ENCODE peak calls at places on chromosomes 2 and 18, in four cellular contexts. P is heart left ventricle, U is neural progenitor cell, C is PC-3. Z is an unnamed sample. For H3K4me1, the result is how much of the 10 kb centered on the place peaks cover.

GRCh38 chr2:196399736-196400691 is 228.6 kb upstream of the STK17B start:
- DNase-seq in P (no peak), U (no peak), C (peak), Z (no peak)

GRCh38 chr18:54209471-54210180 is 14.8 kb downstream of the MBD2 start:
- DNase-seq in P (no peak), U (no peak), C (no peak), Z (no peak)

GRCh38 chr2:120596990-120597594 is 138.6 kb upstream of the GLI2 start:
- DNase-seq in P (no peak), U (peak), C (no peak), Z (peak)

GRCh38 chr2:47767497-47767844 is 15.5 kb upstream of the MSH6 start:
- DNase-seq in P (no peak), U (no peak), C (no peak), Z (no peak)

GRCh38 chr18:63476666-63477065 is at the start of gene SERPINB5:
- DNase-seq in P (no peak), U (no peak), C (peak), Z (no peak)

GRCh38 chr18:56245856-56246575 is 392.4 kb downstream of the TXNL1 start:
- DNase-seq in P (no peak), U (peak), C (peak), Z (no peak)

GRCh38 chr2:41414486-41415230 is 633.2 kb upstream of the PKDCC start:
- DNase-seq in P (peak), U (peak), C (peak), Z (peak)

GRCh38 chr18:45197526-45197970 is 417.7 kb upstream of the SLC14A2 start:
- DNase-seq in P (no peak), U (no peak), C (peak), Z (no peak)

GRCh38 chr2:67412424-67412823 is 15.3 kb downstream of the ETAA1 start:
- DNase-seq in P (no peak), U (no peak), C (no peak), Z (no peak)

GRCh38 chr2:127083819-127084503 is 23.0 kb downstream of the BIN1 start:
- DNase-seq in P (peak), U (no peak), C (peak), Z (peak)

GRCh38 chr18:12030667-12031066 is 49.4 kb downstream of the IMPA2 start:
- DNase-seq in P (no peak), U (no peak), C (no peak), Z (no peak)
- H3K4me1 ChIP-seq in P (under half), U (under half), C (under half), Z (under half)

GRCh38 chr2:189413249-189413648 is 28.0 kb upstream of the WDR75 start:
- DNase-seq in P (no peak), U (no peak), C (no peak), Z (no peak)
- H3K27ac ChIP-seq in P (no peak), U (no peak), C (no peak), Z (no peak)

GRCh38 chr18:31246460-31246859 is 71.5 kb upstream of the DSG1 start:
- DNase-seq in P (no peak), U (no peak), C (no peak), Z (no peak)

GRCh38 chr18:31243740-31244512 is 74.0 kb upstream of the DSG1 start:
- DNase-seq in P (no peak), U (peak), C (no peak), Z (no peak)

GRCh38 chr18:31245820-31246219 is 72.1 kb upstream of the DSG1 start:
- DNase-seq in P (no peak), U (no peak), C (peak), Z (no peak)

GRCh38 chr18:31247574-31248199 is 70.3 kb upstream of the DSG1 start:
- DNase-seq in P (no peak), U (no peak), C (no peak), Z (no peak)

DNA sequence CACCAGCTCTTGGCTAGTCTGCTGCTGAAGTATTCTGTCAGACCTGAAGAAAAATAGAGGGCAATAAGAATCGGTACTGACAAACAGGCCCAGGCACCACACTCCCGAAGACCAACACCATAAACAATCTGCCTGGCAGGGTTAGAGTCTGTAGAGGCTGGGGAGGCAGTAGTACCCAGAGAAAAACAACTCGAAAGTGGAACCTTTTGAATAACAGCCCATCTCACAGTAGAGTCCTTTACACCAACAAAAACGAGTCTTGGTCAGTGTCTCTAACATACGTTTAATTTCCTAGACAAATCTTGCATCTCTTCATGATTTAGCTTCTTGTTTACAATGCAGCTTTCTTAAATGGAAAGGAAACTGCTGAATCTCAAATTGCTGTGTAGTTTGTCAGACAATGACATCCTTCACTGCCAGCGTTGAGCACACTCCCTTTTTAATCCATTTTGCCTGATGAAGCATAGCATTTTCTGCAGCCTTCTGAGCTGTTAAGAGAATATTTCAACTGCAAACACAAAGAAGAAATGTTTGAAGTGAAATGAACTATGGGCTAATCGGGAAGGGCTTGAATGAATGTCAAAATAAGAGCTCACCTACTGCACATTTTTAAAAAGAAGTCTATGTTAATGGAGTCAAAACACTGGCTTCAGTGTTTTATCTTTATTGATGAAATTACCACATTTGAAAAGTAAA is 73.1 kb upstream of the DSG1 start:
- DNase-seq in P (no peak), U (peak), C (peak), Z (no peak)
- H3K4me1 ChIP-seq in P (under half), U (under half), C (under half), Z (under half)

GRCh38 chr2:224929512-224929911 is 112.8 kb downstream of the DOCK10 start:
- DNase-seq in P (no peak), U (no peak), C (peak), Z (no peak)
- H3K27ac ChIP-seq in P (no peak), U (no peak), C (peak), Z (no peak)

GRCh38 chr2:99512081-99512480 is 22.3 kb upstream of the REV1 start:
- DNase-seq in P (no peak), U (no peak), C (no peak), Z (no peak)

DNA sequence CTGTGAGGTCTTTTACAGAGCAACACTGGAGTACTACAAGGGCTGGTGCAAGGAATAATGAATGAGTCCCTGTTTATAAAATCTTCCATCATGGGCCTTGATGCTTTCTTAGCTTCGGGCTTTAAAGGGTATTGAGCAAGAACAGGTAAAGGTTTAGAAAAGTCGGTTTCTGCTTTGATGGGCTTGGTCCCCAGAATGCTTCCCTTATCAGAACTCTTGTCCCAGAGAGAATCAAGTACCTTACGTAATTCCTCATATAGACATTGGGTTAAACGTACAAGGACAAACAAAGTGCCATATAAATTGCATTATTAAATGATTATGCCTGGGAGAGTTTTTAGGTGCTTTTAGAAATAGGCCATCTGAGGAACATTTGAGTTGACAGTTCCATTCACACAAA is 24.5 kb upstream of the REV1 start:
- DNase-seq in P (no peak), U (no peak), C (no peak), Z (no peak)
- H3K4me1 ChIP-seq in P (under half), U (under half), C (under half), Z (under half)

GRCh38 chr2:224449212-224450147 is 47.6 kb upstream of the FAM124B start:
- DNase-seq in P (no peak), U (no peak), C (peak), Z (no peak)

GRCh38 chr2:224444011-224444410 is 42.1 kb upstream of the FAM124B start:
- DNase-seq in P (no peak), U (no peak), C (no peak), Z (no peak)

GRCh38 chr2:224444783-224445182 is 42.9 kb upstream of the FAM124B start:
- DNase-seq in P (no peak), U (no peak), C (no peak), Z (no peak)

GRCh38 chr2:224453892-224454291 is 52.0 kb upstream of the FAM124B start:
- DNase-seq in P (no peak), U (no peak), C (no peak), Z (no peak)

GRCh38 chr2:224448236-224448635 is 46.3 kb upstream of the FAM124B start:
- DNase-seq in P (no peak), U (no peak), C (no peak), Z (no peak)
- H3K27ac ChIP-seq in P (no peak), U (no peak), C (no peak), Z (no peak)

Z was measured in testis.